ENCODE peak calls at places on chromosomes 2 and 18, in five cellular contexts. U, M, Z, L and T are unnamed samples.

GRCh38 chr18:55779711-55780590 is 192.0 kb upstream of the TCF4 start:
- DNase-seq in U (no peak), M (no peak), Z (no peak), L (no peak), T (no peak)

GRCh38 chr2:164810843-164811242 is 30.8 kb downstream of the COBLL1 start:
- DNase-seq in U (no peak), M (no peak), Z (no peak), L (no peak), T (no peak)

GRCh38 chr2:101016-101415 is 54.7 kb upstream of the FAM110C start:
- DNase-seq in U (no peak), M (no peak), Z (no peak), L (no peak), T (no peak)

GRCh38 chr2:41720298-41720697 is 327.5 kb upstream of the PKDCC start:
- DNase-seq in U (no peak), M (no peak), Z (peak; percentile 12), L (no peak), T (no peak)

GRCh38 chr2:237774811-237775553 is 23.6 kb upstream of the RBM44 start:
- DNase-seq in U (no peak), M (no peak), Z (peak; percentile 64), L (peak; percentile 21), T (no peak)

GRCh38 chr2:220966636-220967035 is 605.5 kb downstream of the EPHA4 start:
- DNase-seq in U (no peak), M (peak; percentile 5), Z (no peak), L (no peak), T (no peak)

GRCh38 chr2:20551231-20551944 is 99.5 kb downstream of the HS1BP3 start:
- DNase-seq in U (no peak), M (no peak), Z (no peak), L (no peak), T (no peak)

GRCh38 chr2:229363126-229363814 is 92.2 kb upstream of the PID1 start:
- DNase-seq in U (no peak), M (no peak), Z (no peak), L (no peak), T (no peak)

GRCh38 chr2:199315299-199316179 is 142.2 kb downstream of the SATB2 start:
- DNase-seq in U (no peak), M (no peak), Z (peak; percentile 29), L (no peak), T (no peak)

GRCh38 chr2:123128951-123129350 is 896.1 kb upstream of the CNTNAP5 start:
- DNase-seq in U (no peak), M (no peak), Z (no peak), L (no peak), T (no peak)
- H3K9me3 ChIP-seq in U (no peaks in the 10 kb centered on the region), M (no peaks in the 10 kb centered on the region), Z (peaks cover 1% of the 10 kb centered on the region), L (no peaks in the 10 kb centered on the region), T (peaks cover 3% of the 10 kb centered on the region)

DNA sequence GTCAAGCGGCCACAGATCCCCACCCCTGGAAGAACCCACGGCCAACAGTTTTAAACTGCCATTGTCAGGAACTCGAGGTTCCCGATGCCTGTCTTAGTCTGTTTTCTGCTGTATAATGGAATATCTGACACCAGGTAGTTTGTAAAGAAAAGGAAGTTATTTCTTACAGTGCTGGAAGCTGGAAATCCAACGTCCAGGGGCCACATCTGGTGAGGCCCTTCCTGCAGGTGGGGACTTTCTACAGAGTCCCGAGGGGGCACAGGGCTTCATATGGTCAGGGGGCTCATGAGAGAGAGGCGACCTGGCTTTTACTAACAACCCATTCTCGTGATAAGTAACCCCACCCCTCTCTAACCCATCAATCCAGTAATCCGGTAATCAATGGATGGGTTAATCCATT is 501.6 kb upstream of the MYT1L start:
- DNase-seq in U (no peak), M (no peak), Z (no peak), L (no peak), T (no peak)
- H3K9me3 ChIP-seq in U (no peaks in the 10 kb centered on the region), M (no peaks in the 10 kb centered on the region), Z (no peaks in the 10 kb centered on the region), L (no peaks in the 10 kb centered on the region), T (no peaks in the 10 kb centered on the region)

DNA sequence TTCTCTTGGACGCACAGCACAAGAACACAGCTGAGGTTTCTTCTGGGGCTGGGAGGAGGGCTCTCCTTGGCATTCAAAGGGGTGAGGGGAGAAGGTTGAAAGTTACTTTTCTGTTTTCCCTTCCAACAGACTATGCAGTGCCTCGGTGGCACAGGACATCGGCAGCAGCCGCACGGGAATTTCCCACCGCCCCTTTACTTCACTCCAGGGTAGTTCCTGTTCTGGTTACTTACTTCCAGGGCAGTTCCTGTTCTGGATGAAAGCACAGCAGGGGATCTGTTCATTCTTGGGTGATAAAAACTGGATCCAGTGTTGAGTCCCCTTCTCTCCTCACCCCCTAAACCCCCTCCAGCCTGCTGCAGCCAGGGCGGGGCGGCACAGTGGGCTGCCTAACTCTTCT is 18.8 kb upstream of the MAL start:
- DNase-seq in U (no peak), M (no peak), Z (no peak), L (no peak), T (no peak)
- H3K9me3 ChIP-seq in U (no peaks in the 10 kb centered on the region), M (no peaks in the 10 kb centered on the region), Z (no peaks in the 10 kb centered on the region), L (no peaks in the 10 kb centered on the region), T (no peaks in the 10 kb centered on the region)

DNA sequence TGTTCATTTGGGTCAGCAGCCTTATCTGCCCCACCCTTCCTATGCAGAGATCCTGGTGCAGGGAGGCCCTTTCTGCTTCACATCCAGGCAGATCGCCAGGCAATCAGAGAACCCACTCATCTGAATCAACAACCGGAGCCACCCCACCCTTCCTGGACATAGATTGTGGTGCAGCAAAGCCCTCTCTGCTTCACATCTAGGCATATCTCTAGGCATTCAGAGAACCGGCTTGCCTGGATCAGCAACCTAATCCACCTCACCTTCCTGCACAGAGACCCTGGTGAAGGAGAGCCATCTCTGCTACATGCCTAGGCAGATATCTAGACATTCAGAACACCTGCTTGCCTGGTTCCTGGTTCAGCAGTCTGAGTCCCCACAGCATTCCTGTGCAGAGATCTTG is 184.5 kb upstream of the CNTNAP5 start:
- DNase-seq in U (no peak), M (no peak), Z (no peak), L (no peak), T (no peak)
- H3K9me3 ChIP-seq in U (peaks cover 5% of the 10 kb centered on the region), M (peaks cover 2% of the 10 kb centered on the region), Z (no peaks in the 10 kb centered on the region), L (no peaks in the 10 kb centered on the region), T (peaks cover 4% of the 10 kb centered on the region)

GRCh38 chr18:23950644-23951043 is 63.9 kb upstream of the TTC39C start:
- DNase-seq in U (no peak), M (no peak), Z (no peak), L (no peak), T (no peak)
- H3K9me3 ChIP-seq in U (no peaks in the 10 kb centered on the region), M (no peaks in the 10 kb centered on the region), Z (no peaks in the 10 kb centered on the region), L (no peaks in the 10 kb centered on the region), T (no peaks in the 10 kb centered on the region)

GRCh38 chr2:11939523-11939922 is 193.1 kb downstream of the LPIN1 start:
- DNase-seq in U (no peak), M (no peak), Z (no peak), L (no peak), T (no peak)

GRCh38 chr2:11940121-11940743 is 193.8 kb downstream of the LPIN1 start:
- DNase-seq in U (no peak), M (no peak), Z (no peak), L (no peak), T (no peak)

GRCh38 chr2:11933854-11934253 is 187.4 kb downstream of the LPIN1 start:
- DNase-seq in U (no peak), M (no peak), Z (no peak), L (no peak), T (no peak)

GRCh38 chr2:11938196-11938595 is 191.8 kb downstream of the LPIN1 start:
- DNase-seq in U (no peak), M (peak; percentile 41), Z (no peak), L (no peak), T (no peak)

DNA sequence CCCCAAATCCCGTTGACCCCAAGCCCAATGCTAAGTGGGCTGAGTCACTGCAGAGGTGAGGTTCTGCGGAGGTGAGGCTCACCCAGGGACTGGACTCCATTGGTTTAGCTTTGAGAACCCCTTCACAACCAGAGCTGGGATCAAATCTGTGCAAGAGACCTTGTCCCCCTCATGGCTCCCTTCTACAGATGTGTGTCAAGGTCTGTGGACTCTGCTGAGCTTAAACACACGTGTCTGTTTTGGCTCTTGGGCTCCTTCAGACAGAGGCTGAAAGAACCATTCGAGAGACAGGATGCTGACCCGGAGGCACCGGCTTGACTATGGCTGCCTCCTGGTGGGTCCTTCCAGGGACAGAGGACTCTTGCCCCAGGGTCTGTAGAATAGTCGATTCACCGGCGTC is 190.3 kb downstream of the LPIN1 start:
- DNase-seq in U (no peak), M (no peak), Z (no peak), L (no peak), T (no peak)
- H3K9me3 ChIP-seq in U (no peaks in the 10 kb centered on the region), M (no peaks in the 10 kb centered on the region), Z (no peaks in the 10 kb centered on the region), L (no peaks in the 10 kb centered on the region), T (no peaks in the 10 kb centered on the region)

GRCh38 chr2:129460643-129461198 is 518.7 kb upstream of the RAB6C start:
- DNase-seq in U (no peak), M (no peak), Z (no peak), L (no peak), T (no peak)

GRCh38 chr2:129464631-129465030 is 514.8 kb upstream of the RAB6C start:
- DNase-seq in U (no peak), M (no peak), Z (no peak), L (no peak), T (no peak)

GRCh38 chr2:129462967-129463366 is 516.5 kb upstream of the RAB6C start:
- DNase-seq in U (no peak), M (no peak), Z (no peak), L (no peak), T (no peak)

GRCh38 chr2:129464036-129464435 is 515.4 kb upstream of the RAB6C start:
- DNase-seq in U (no peak), M (no peak), Z (peak; percentile 1), L (no peak), T (no peak)

DNA sequence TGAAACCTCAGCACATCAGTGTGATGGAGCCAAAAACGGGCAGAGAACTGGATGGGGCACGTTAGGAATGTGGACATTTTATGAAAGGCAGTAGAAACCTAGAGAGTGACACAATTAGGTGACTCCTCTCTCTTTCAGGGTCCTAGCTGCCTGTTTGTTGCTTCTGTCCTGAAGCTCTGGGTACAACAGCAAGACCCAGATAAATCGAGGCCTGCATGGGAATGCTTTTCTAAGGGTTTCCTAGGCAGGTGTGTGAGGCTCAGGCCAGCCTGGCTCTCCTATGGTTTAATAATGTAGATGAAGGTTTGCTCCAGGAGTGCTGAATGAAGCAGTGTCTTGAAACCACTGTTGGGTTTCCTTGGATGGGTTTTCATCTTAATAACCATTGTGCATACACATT is 517.1 kb upstream of the RAB6C start:
- DNase-seq in U (no peak), M (no peak), Z (no peak), L (no peak), T (no peak)
- H3K9me3 ChIP-seq in U (no peaks in the 10 kb centered on the region), M (no peaks in the 10 kb centered on the region), Z (no peaks in the 10 kb centered on the region), L (no peaks in the 10 kb centered on the region), T (no peaks in the 10 kb centered on the region)

DNA sequence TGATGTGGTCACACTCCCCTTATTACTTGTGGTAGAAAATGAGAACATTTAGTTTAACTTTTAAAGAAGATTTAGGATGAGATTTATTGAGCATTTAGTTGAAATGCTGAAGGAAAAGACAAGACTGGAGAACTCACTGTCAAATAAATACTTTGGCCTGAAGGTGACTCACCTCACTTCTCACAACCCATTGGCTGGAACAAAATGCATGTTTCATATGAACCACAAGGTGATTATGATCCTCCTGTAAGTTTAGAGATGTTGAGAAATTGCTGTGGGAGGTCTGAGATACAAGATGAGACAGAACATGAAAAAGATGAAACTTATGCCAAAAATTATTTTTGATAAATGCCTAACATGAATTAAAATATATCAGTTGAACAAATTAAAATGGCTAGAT is 1004.5 kb downstream of the SOCS6 start:
- DNase-seq in U (no peak), M (no peak), Z (no peak), L (no peak), T (no peak)
- H3K9me3 ChIP-seq in U (no peaks in the 10 kb centered on the region), M (no peaks in the 10 kb centered on the region), Z (no peaks in the 10 kb centered on the region), L (no peaks in the 10 kb centered on the region), T (no peaks in the 10 kb centered on the region)